ENCODE peak calls at places on chromosome 2, in eight cellular contexts. One of them, this sample, is unnamed.

GRCh38 chr2:10547663-10548384 is 99.7 kb upstream of the ODC1 start:
- DNase-seq in fibroblast of lung: no peak
- DNase-seq in GM20000: no peak
- DNase-seq in neural crest cell: no peak
- DNase-seq in Calu3: no peak
- DNase-seq in ovary: no peak
- DNase-seq in pancreas: no peak
- DNase-seq in CD8-positive, alpha-beta T cell: no peak
- DNase-seq in this sample: no peak

GRCh38 chr2:63977904-63978303 is 41.3 kb downstream of the VPS54 start:
- DNase-seq in fibroblast of lung: no peak
- DNase-seq in GM20000: peak; percentile 26
- DNase-seq in neural crest cell: no peak
- DNase-seq in Calu3: no peak
- DNase-seq in ovary: no peak
- DNase-seq in pancreas: no peak
- DNase-seq in CD8-positive, alpha-beta T cell: no peak
- DNase-seq in this sample: no peak

GRCh38 chr2:95158891-95159619 is 593 bp downstream of the ZNF514 start:
- DNase-seq in fibroblast of lung: peak; percentile 54
- DNase-seq in GM20000: peak; percentile 75
- DNase-seq in neural crest cell: peak; percentile 18
- DNase-seq in Calu3: peak; percentile 35
- DNase-seq in ovary: peak; percentile 70
- DNase-seq in pancreas: peak; percentile 48
- DNase-seq in CD8-positive, alpha-beta T cell: no peak
- DNase-seq in this sample: peak; percentile 50

GRCh38 chr2:134791606-134792005 is 46.8 kb upstream of the ACMSD start:
- DNase-seq in fibroblast of lung: peak; percentile 13
- DNase-seq in GM20000: no peak
- DNase-seq in neural crest cell: no peak
- DNase-seq in Calu3: no peak
- DNase-seq in ovary: no peak
- DNase-seq in pancreas: no peak
- DNase-seq in CD8-positive, alpha-beta T cell: no peak
- DNase-seq in this sample: no peak

GRCh38 chr2:9364791-9365497 is 58.4 kb downstream of the ITGB1BP1 start:
- DNase-seq in fibroblast of lung: no peak
- DNase-seq in GM20000: no peak
- DNase-seq in neural crest cell: no peak
- DNase-seq in Calu3: no peak
- DNase-seq in ovary: no peak
- DNase-seq in pancreas: no peak
- DNase-seq in CD8-positive, alpha-beta T cell: no peak
- DNase-seq in this sample: no peak

GRCh38 chr2:39216495-39217191 is 27.1 kb downstream of the CDKL4 start:
- DNase-seq in fibroblast of lung: no peak
- DNase-seq in GM20000: peak; percentile 13
- DNase-seq in neural crest cell: no peak
- DNase-seq in Calu3: no peak
- DNase-seq in ovary: no peak
- DNase-seq in pancreas: no peak
- DNase-seq in CD8-positive, alpha-beta T cell: peak; percentile 63
- DNase-seq in this sample: no peak

GRCh38 chr2:159736048-159736447 is 23.7 kb downstream of the MARCHF7 start:
- DNase-seq in fibroblast of lung: peak; percentile 82
- DNase-seq in GM20000: no peak
- DNase-seq in neural crest cell: no peak
- DNase-seq in Calu3: no peak
- DNase-seq in ovary: no peak
- DNase-seq in pancreas: no peak
- DNase-seq in CD8-positive, alpha-beta T cell: no peak
- DNase-seq in this sample: no peak

GRCh38 chr2:126643431-126643830 is 12.5 kb upstream of the GYPC start:
- DNase-seq in fibroblast of lung: no peak
- DNase-seq in GM20000: no peak
- DNase-seq in neural crest cell: no peak
- DNase-seq in Calu3: no peak
- DNase-seq in ovary: no peak
- DNase-seq in pancreas: no peak
- DNase-seq in CD8-positive, alpha-beta T cell: no peak
- DNase-seq in this sample: no peak

GRCh38 chr2:8394131-8394530 is 287.7 kb upstream of the ID2 start:
- DNase-seq in fibroblast of lung: no peak
- DNase-seq in GM20000: no peak
- DNase-seq in neural crest cell: no peak
- DNase-seq in Calu3: no peak
- DNase-seq in ovary: no peak
- DNase-seq in pancreas: no peak
- DNase-seq in CD8-positive, alpha-beta T cell: no peak
- DNase-seq in this sample: no peak

GRCh38 chr2:138622606-138623005 is 121.0 kb downstream of the SPOPL start:
- DNase-seq in fibroblast of lung: no peak
- DNase-seq in GM20000: no peak
- DNase-seq in neural crest cell: no peak
- DNase-seq in Calu3: no peak
- DNase-seq in ovary: no peak
- DNase-seq in pancreas: no peak
- DNase-seq in CD8-positive, alpha-beta T cell: no peak
- DNase-seq in this sample: no peak

GRCh38 chr2:172375247-172375646 is 52.1 kb upstream of the ITGA6 start:
- DNase-seq in fibroblast of lung: no peak
- DNase-seq in GM20000: no peak
- DNase-seq in neural crest cell: no peak
- DNase-seq in Calu3: peak; percentile 9
- DNase-seq in ovary: no peak
- DNase-seq in pancreas: no peak
- DNase-seq in CD8-positive, alpha-beta T cell: no peak
- DNase-seq in this sample: no peak

GRCh38 chr2:199851499-199851816 is 466 bp upstream of the FTCDNL1 start:
- DNase-seq in fibroblast of lung: no peak
- DNase-seq in GM20000: no peak
- DNase-seq in neural crest cell: no peak
- DNase-seq in Calu3: no peak
- DNase-seq in ovary: no peak
- DNase-seq in pancreas: no peak
- DNase-seq in CD8-positive, alpha-beta T cell: no peak
- DNase-seq in this sample: no peak

GRCh38 chr2:173400760-173401159 is 46.1 kb downstream of the CDCA7 start:
- DNase-seq in fibroblast of lung: no peak
- DNase-seq in GM20000: no peak
- DNase-seq in neural crest cell: no peak
- DNase-seq in Calu3: peak; percentile 21
- DNase-seq in ovary: no peak
- DNase-seq in pancreas: no peak
- DNase-seq in CD8-positive, alpha-beta T cell: no peak
- DNase-seq in this sample: no peak

GRCh38 chr2:164567335-164567989 is 53.8 kb downstream of the GRB14 start:
- DNase-seq in fibroblast of lung: no peak
- DNase-seq in GM20000: no peak
- DNase-seq in neural crest cell: no peak
- DNase-seq in Calu3: no peak
- DNase-seq in ovary: no peak
- DNase-seq in pancreas: no peak
- DNase-seq in CD8-positive, alpha-beta T cell: no peak
- DNase-seq in this sample: no peak

GRCh38 chr2:66030553-66030952 is 404.4 kb upstream of the MEIS1 start:
- DNase-seq in fibroblast of lung: no peak
- DNase-seq in GM20000: no peak
- DNase-seq in neural crest cell: no peak
- DNase-seq in Calu3: no peak
- DNase-seq in ovary: no peak
- DNase-seq in pancreas: no peak
- DNase-seq in CD8-positive, alpha-beta T cell: no peak
- DNase-seq in this sample: no peak

GRCh38 chr2:86193901-86194567 is 1.2 kb downstream of the IMMT start:
- DNase-seq in fibroblast of lung: no peak
- DNase-seq in GM20000: no peak
- DNase-seq in neural crest cell: no peak
- DNase-seq in Calu3: no peak
- DNase-seq in ovary: no peak
- DNase-seq in pancreas: no peak
- DNase-seq in CD8-positive, alpha-beta T cell: no peak
- DNase-seq in this sample: no peak

GRCh38 chr2:57497489-57498096 is 549.0 kb upstream of the VRK2 start:
- DNase-seq in fibroblast of lung: peak; percentile 45
- DNase-seq in GM20000: peak; percentile 35
- DNase-seq in neural crest cell: peak; percentile 64
- DNase-seq in Calu3: peak; percentile 64
- DNase-seq in ovary: no peak
- DNase-seq in pancreas: peak; percentile 44
- DNase-seq in CD8-positive, alpha-beta T cell: no peak
- DNase-seq in this sample: peak; percentile 51

GRCh38 chr2:239157269-239157668 is 243.6 kb downstream of the HDAC4 start:
- DNase-seq in fibroblast of lung: no peak
- DNase-seq in GM20000: no peak
- DNase-seq in neural crest cell: no peak
- DNase-seq in Calu3: no peak
- DNase-seq in ovary: peak; percentile 11
- DNase-seq in pancreas: no peak
- DNase-seq in CD8-positive, alpha-beta T cell: no peak
- DNase-seq in this sample: peak; percentile 10

GRCh38 chr2:203783496-203784203 is 77.2 kb downstream of the CD28 start:
- DNase-seq in fibroblast of lung: peak; percentile 97
- DNase-seq in GM20000: no peak
- DNase-seq in neural crest cell: no peak
- DNase-seq in Calu3: no peak
- DNase-seq in ovary: no peak
- DNase-seq in pancreas: no peak
- DNase-seq in CD8-positive, alpha-beta T cell: no peak
- DNase-seq in this sample: no peak

GRCh38 chr2:115771516-115771915 is 1329.1 kb downstream of the DPP10 start:
- DNase-seq in fibroblast of lung: no peak
- DNase-seq in GM20000: no peak
- DNase-seq in neural crest cell: no peak
- DNase-seq in Calu3: no peak
- DNase-seq in ovary: no peak
- DNase-seq in pancreas: no peak
- DNase-seq in CD8-positive, alpha-beta T cell: no peak
- DNase-seq in this sample: no peak

GRCh38 chr2:36753706-36754221 is 57.3 kb downstream of the VIT start:
- DNase-seq in fibroblast of lung: peak; percentile 7
- DNase-seq in GM20000: no peak
- DNase-seq in neural crest cell: no peak
- DNase-seq in Calu3: no peak
- DNase-seq in ovary: no peak
- DNase-seq in pancreas: no peak
- DNase-seq in CD8-positive, alpha-beta T cell: no peak
- DNase-seq in this sample: no peak

DNA sequence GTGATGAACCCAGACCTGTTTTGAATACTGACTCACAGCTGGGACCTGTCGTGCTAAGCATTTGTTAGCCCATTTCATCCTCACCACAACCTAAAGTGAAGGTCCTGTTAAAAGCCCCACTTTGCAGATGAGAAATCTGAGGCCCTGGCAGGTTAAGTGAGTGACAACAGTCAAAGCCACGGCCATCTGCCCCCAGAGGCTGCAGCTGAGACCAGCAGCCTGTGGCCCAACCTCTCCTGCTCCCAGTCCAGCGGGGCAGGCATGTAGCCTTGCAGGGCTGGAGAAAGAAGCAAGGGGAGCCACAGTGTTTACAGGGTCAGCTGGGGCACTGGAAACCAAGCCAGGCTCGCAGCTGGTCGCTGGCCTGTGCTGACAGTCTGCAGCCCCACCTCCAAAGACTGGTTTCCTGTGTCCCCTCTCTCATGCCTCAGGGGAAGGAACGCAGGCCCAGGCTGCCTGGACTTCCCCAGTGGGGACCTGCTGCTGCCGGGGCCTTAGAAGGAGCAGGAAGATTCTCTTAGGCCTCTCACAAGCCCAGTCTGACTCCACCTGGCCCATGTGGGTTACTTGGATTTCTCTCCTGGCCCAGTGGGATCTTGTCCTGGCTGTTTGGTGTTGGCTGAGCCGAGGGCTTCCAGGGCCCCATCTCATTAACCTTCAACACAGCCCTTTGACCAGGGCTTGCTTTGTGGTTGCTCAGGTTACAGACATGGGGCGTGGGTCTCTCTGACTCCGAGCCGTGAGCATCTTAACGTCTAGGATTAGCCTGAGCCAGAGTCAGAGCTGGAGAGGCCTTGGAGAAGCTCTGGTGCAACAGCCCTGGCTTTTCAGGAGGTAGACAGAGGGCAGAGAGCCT is 1.7 kb downstream of the INPP5D start:
- DNase-seq in fibroblast of lung: no peak
- DNase-seq in GM20000: peak; percentile 58
- DNase-seq in neural crest cell: peak; percentile 23
- DNase-seq in Calu3: no peak
- DNase-seq in ovary: peak; percentile 32
- DNase-seq in pancreas: no peak
- DNase-seq in CD8-positive, alpha-beta T cell: no peak
- DNase-seq in this sample: no peak
- TF ChIP-seq CTCF in fibroblast of lung: peak; percentile 33
- TF ChIP-seq CTCF in GM20000: no peak
- TF ChIP-seq CTCF in neural crest cell: no peak
- TF ChIP-seq CTCF in Calu3: no peak
- TF ChIP-seq CTCF in ovary: no peak
- TF ChIP-seq CTCF in pancreas: no peak
- TF ChIP-seq CTCF in CD8-positive, alpha-beta T cell: no peak
- TF ChIP-seq CTCF in this sample: peak; percentile 44

GRCh38 chr2:201959198-201959597 is 74.5 kb upstream of the FZD7 start:
- DNase-seq in fibroblast of lung: no peak
- DNase-seq in GM20000: no peak
- DNase-seq in neural crest cell: no peak
- DNase-seq in Calu3: no peak
- DNase-seq in ovary: no peak
- DNase-seq in pancreas: no peak
- DNase-seq in CD8-positive, alpha-beta T cell: no peak
- DNase-seq in this sample: no peak
- TF ChIP-seq CTCF in fibroblast of lung: no peak
- TF ChIP-seq CTCF in GM20000: no peak
- TF ChIP-seq CTCF in neural crest cell: no peak
- TF ChIP-seq CTCF in Calu3: no peak
- TF ChIP-seq CTCF in ovary: no peak
- TF ChIP-seq CTCF in pancreas: no peak
- TF ChIP-seq CTCF in CD8-positive, alpha-beta T cell: no peak
- TF ChIP-seq CTCF in this sample: no peak

GRCh38 chr2:105972226-105972625 is 221.9 kb downstream of the UXS1 start:
- DNase-seq in fibroblast of lung: no peak
- DNase-seq in GM20000: no peak
- DNase-seq in neural crest cell: no peak
- DNase-seq in Calu3: no peak
- DNase-seq in ovary: no peak
- DNase-seq in pancreas: no peak
- DNase-seq in CD8-positive, alpha-beta T cell: no peak
- DNase-seq in this sample: no peak

GRCh38 chr2:105974800-105975199 is 219.3 kb downstream of the UXS1 start:
- DNase-seq in fibroblast of lung: no peak
- DNase-seq in GM20000: no peak
- DNase-seq in neural crest cell: no peak
- DNase-seq in Calu3: no peak
- DNase-seq in ovary: no peak
- DNase-seq in pancreas: no peak
- DNase-seq in CD8-positive, alpha-beta T cell: no peak
- DNase-seq in this sample: no peak

GRCh38 chr2:105969552-105969951 is 224.5 kb downstream of the UXS1 start:
- DNase-seq in fibroblast of lung: no peak
- DNase-seq in GM20000: no peak
- DNase-seq in neural crest cell: peak; percentile 26
- DNase-seq in Calu3: peak; percentile 35
- DNase-seq in ovary: no peak
- DNase-seq in pancreas: no peak
- DNase-seq in CD8-positive, alpha-beta T cell: no peak
- DNase-seq in this sample: no peak
- TF ChIP-seq CTCF in fibroblast of lung: peak; percentile 10
- TF ChIP-seq CTCF in GM20000: no peak
- TF ChIP-seq CTCF in neural crest cell: peak; percentile 60
- TF ChIP-seq CTCF in Calu3: no peak
- TF ChIP-seq CTCF in ovary: no peak
- TF ChIP-seq CTCF in pancreas: no peak
- TF ChIP-seq CTCF in CD8-positive, alpha-beta T cell: no peak
- TF ChIP-seq CTCF in this sample: no peak

GRCh38 chr2:6896930-6897759 is 19.6 kb downstream of the RSAD2 start:
- DNase-seq in fibroblast of lung: peak; percentile 40
- DNase-seq in GM20000: no peak
- DNase-seq in neural crest cell: no peak
- DNase-seq in Calu3: no peak
- DNase-seq in ovary: no peak
- DNase-seq in pancreas: no peak
- DNase-seq in CD8-positive, alpha-beta T cell: no peak
- DNase-seq in this sample: no peak
- TF ChIP-seq CTCF in fibroblast of lung: peak; percentile 60
- TF ChIP-seq CTCF in GM20000: peak; percentile 48
- TF ChIP-seq CTCF in neural crest cell: peak; percentile 78
- TF ChIP-seq CTCF in Calu3: peak; percentile 55
- TF ChIP-seq CTCF in ovary: peak; percentile 64
- TF ChIP-seq CTCF in pancreas: peak; percentile 13
- TF ChIP-seq CTCF in CD8-positive, alpha-beta T cell: peak; percentile 95
- TF ChIP-seq CTCF in this sample: peak; percentile 77

This sample was measured in CD14-positive monocyte.